ENCODE peak calls at places on chromosomes 4 and X, in four cellular contexts. K is GM06990, L is PC-3, J is mammary epithelial cell. B is an unnamed sample.

GRCh38 chr4:74933562-74934015 is 673 bp downstream of the PARM1 start:
- DNase-seq in K (no peak), L (no peak), J (peak), B (peak)

GRCh38 chr4:118237531-118237930 is 115.3 kb downstream of the PRSS12 start:
- DNase-seq in J (no peak), K (no peak), L (no peak), B (no peak)

GRCh38 chr4:127188847-127189246 is 443.9 kb upstream of the INTU start:
- DNase-seq in J (no peak), K (no peak), L (peak), B (no peak)

GRCh38 chr4:38861791-38862190 is 5.2 kb upstream of the TLR6 start:
- DNase-seq in K (no peak), J (no peak), L (no peak), B (no peak)

GRCh38 chr4:86878640-86879039 is 13.6 kb downstream of the C4orf36 start:
- DNase-seq in K (no peak), L (no peak), J (no peak), B (no peak)

GRCh38 chr4:153344131-153345010 is at the start of gene MND1:
- DNase-seq in J (peak), K (peak), L (peak), B (peak)

GRCh38 chr4:2101346-2102044 is 42.4 kb downstream of the NAT8L start:
- DNase-seq in L (peak), K (no peak), J (peak), B (no peak)

GRCh38 chr4:185774076-185774731 is 37.8 kb downstream of the SORBS2 start:
- DNase-seq in L (no peak), K (no peak), J (no peak), B (no peak)

GRCh38 chr4:78155616-78156105 is 98.5 kb downstream of the FRAS1 start:
- DNase-seq in K (no peak), L (no peak), J (no peak), B (no peak)

GRCh38 chr4:145618210-145618911 is 824 bp upstream of the MMAA start:
- DNase-seq in L (no peak), K (no peak), J (no peak), B (peak)

GRCh38 chrX:17689971-17690409 is 47.3 kb upstream of the SCML1 start:
- DNase-seq in J (peak), L (peak), K (no peak), B (peak)

GRCh38 chr4:153489856-153490558 is 23.8 kb downstream of the TMEM131L start:
- DNase-seq in K (no peak), L (peak), J (no peak), B (no peak)

GRCh38 chr4:88005086-88005485 is 2.3 kb upstream of the PKD2 start:
- DNase-seq in J (no peak), L (no peak), K (no peak), B (no peak)

GRCh38 chrX:24574743-24575142 is 72.4 kb downstream of the PCYT1B start:
- DNase-seq in J (no peak), K (no peak), L (no peak), B (peak)

GRCh38 chrX:119503484-119503861 is 35.2 kb downstream of the SLC25A5 start:
- DNase-seq in J (peak), K (no peak), L (peak), B (no peak)

GRCh38 chr4:26162095-26162494 is 158.7 kb upstream of the RBPJ start:
- DNase-seq in J (no peak), K (no peak), L (no peak), B (peak)

GRCh38 chrX:153726286-153727107 is 1.8 kb downstream of the ABCD1 start:
- DNase-seq in L (peak), J (no peak), K (peak), B (peak)

GRCh38 chr4:90958256-90958895 is 831.2 kb downstream of the CCSER1 start:
- DNase-seq in K (no peak), J (peak), L (peak), B (no peak)

GRCh38 chr4:111717916-111718315 is 427.3 kb upstream of the FAM241A start:
- DNase-seq in L (no peak), K (no peak), J (no peak), B (no peak)

GRCh38 chr4:85243857-85244256 is 231.1 kb upstream of the ARHGAP24 start:
- DNase-seq in J (peak), L (peak), K (no peak), B (no peak)
- TF ChIP-seq CTCF in J (peak), L (no peak), K (no peak), B (no peak)

DNA sequence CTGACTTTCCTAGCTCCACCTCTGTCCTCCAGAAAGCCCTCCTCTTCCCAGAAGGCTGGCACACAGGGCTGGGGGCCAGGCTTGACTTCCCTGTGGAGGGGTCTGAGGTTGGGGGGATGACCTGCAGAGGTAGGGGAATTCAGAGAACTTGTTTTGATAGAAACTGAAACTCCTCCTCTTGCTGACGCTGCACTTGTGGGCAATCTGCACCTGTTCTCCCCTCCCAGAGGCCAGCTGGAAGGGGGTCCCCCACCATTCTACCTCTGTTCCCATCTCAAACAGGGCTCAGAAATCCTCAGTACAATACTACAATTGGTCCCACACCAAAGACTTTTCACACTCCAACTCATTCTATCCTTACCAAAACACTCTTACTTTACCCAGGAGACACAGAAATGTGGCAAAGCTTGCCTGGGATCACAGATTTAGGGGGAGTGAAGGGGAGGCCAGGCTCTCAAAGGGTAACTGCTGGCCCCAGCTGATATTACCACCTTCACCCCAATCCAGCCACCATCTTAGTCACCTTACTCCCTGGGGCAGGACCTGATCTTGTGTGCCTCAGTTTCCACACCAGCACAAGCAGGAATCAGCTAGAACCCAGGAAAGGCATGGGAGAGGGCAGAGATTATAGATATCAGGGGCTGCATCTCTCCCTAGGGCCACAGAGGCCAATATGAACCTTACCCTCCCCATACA is 18.5 kb downstream of the OTUD5 start:
- DNase-seq in K (peak), J (no peak), L (no peak), B (peak)
- H3K4me3 ChIP-seq in K (no peak), J (no peak), L (no peak), B (peak)

GRCh38 chrX:103464071-103464773 is 55.1 kb downstream of the RAB40A start:
- DNase-seq in L (peak), J (peak), K (peak), B (peak)
- TF ChIP-seq CTCF in L (peak), J (peak), K (peak), B (peak)

DNA sequence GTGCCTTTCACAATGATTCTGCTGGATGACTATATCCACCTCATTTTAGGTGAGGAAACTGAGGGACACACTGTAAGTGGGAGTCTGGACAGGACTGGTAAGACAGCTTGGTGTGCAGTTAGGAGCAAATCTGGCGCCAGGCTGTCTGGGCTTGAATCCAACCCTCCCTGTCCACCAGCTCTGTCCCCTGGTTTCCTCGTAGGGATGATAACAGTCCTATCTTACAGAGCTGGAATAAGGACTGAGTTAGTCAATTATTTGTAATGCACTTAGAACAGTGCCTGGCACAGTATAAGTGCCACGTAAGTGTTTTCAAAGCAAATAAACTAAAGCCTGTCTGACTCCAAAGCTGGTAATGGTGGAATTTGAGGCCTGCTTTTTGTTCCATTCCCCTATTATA is 101.9 kb downstream of the UCHL1 start:
- DNase-seq in L (no peak), J (no peak), K (no peak), B (no peak)
- H3K4me3 ChIP-seq in L (no peak), J (no peak), K (no peak), B (no peak)

DNA sequence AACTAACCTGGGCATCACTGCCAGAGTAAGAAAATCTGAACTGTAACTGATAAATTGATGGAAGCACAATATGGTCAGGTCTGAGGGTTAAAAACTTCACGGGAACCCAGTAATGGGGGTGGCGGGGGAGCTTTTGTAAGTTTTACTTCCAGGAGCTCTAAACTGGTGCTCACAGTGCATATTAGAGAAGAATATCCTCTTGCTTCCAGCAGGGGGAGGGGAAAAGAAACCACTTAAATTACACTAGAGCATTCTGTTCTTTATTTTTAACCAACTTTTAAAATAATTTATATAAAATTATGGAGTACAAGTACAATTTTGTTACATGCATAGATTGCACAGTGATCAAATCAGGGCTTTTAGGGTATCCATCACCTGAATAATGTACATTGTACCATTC is 33.7 kb downstream of the WDR17 start:
- DNase-seq in J (no peak), K (no peak), L (no peak), B (no peak)
- TF ChIP-seq CTCF in J (peak), K (peak), L (peak), B (no peak)